ENCODE peak calls at places on chromosomes 4 and X, in seven cellular contexts. One of them, this sample, is unnamed.

GRCh38 chr4:56026596-56026995 is 77.9 kb downstream of the CEP135 start:
- DNase-seq in colonic mucosa: no peak
- DNase-seq in dorsolateral prefrontal cortex: no peak
- DNase-seq in fibroblast of the aortic adventitia: peak
- DNase-seq in small intestine: no peak
- DNase-seq in kidney epithelial cell: peak
- DNase-seq in cardiac muscle cell: no peak
- DNase-seq in this sample: no peak

GRCh38 chr4:174631901-174632758 is 109.8 kb upstream of the HPGD start:
- DNase-seq in colonic mucosa: no peak
- DNase-seq in dorsolateral prefrontal cortex: no peak
- DNase-seq in fibroblast of the aortic adventitia: peak
- DNase-seq in small intestine: peak
- DNase-seq in kidney epithelial cell: no peak
- DNase-seq in cardiac muscle cell: peak
- DNase-seq in this sample: peak

GRCh38 chr4:119099227-119099910 is 36.3 kb upstream of the MYOZ2 start:
- DNase-seq in colonic mucosa: no peak
- DNase-seq in dorsolateral prefrontal cortex: no peak
- DNase-seq in fibroblast of the aortic adventitia: peak
- DNase-seq in small intestine: no peak
- DNase-seq in kidney epithelial cell: no peak
- DNase-seq in cardiac muscle cell: peak
- DNase-seq in this sample: no peak

GRCh38 chr4:5707366-5708133 is 809 bp downstream of the EVC2 start:
- DNase-seq in colonic mucosa: no peak
- DNase-seq in dorsolateral prefrontal cortex: no peak
- DNase-seq in fibroblast of the aortic adventitia: no peak
- DNase-seq in small intestine: no peak
- DNase-seq in kidney epithelial cell: no peak
- DNase-seq in cardiac muscle cell: no peak
- DNase-seq in this sample: no peak

GRCh38 chrX:29561417-29561816 is 653.9 kb upstream of the MAGEB2 start:
- DNase-seq in colonic mucosa: no peak
- DNase-seq in dorsolateral prefrontal cortex: no peak
- DNase-seq in fibroblast of the aortic adventitia: peak
- DNase-seq in small intestine: no peak
- DNase-seq in kidney epithelial cell: no peak
- DNase-seq in cardiac muscle cell: peak
- DNase-seq in this sample: no peak

GRCh38 chr4:61462451-61463326 is 262.6 kb downstream of the ADGRL3 start:
- DNase-seq in colonic mucosa: no peak
- DNase-seq in dorsolateral prefrontal cortex: no peak
- DNase-seq in fibroblast of the aortic adventitia: peak
- DNase-seq in small intestine: no peak
- DNase-seq in kidney epithelial cell: peak
- DNase-seq in cardiac muscle cell: peak
- DNase-seq in this sample: no peak

GRCh38 chr4:65983062-65983461 is 312.8 kb upstream of the EPHA5 start:
- DNase-seq in colonic mucosa: no peak
- DNase-seq in dorsolateral prefrontal cortex: no peak
- DNase-seq in fibroblast of the aortic adventitia: peak
- DNase-seq in small intestine: no peak
- DNase-seq in kidney epithelial cell: no peak
- DNase-seq in cardiac muscle cell: peak
- DNase-seq in this sample: no peak

GRCh38 chrX:112058766-112059165 is 23.8 kb downstream of the TRPC5 start:
- DNase-seq in colonic mucosa: no peak
- DNase-seq in dorsolateral prefrontal cortex: no peak
- DNase-seq in fibroblast of the aortic adventitia: no peak
- DNase-seq in small intestine: no peak
- DNase-seq in kidney epithelial cell: no peak
- DNase-seq in cardiac muscle cell: no peak
- DNase-seq in this sample: no peak

GRCh38 chrX:332916-333610 is 14.5 kb upstream of the GTPBP6 start:
- DNase-seq in colonic mucosa: no peak
- DNase-seq in dorsolateral prefrontal cortex: no peak
- DNase-seq in fibroblast of the aortic adventitia: no peak
- DNase-seq in small intestine: no peak
- DNase-seq in kidney epithelial cell: no peak
- DNase-seq in cardiac muscle cell: no peak
- DNase-seq in this sample: no peak

GRCh38 chr4:42371306-42372063 is 25.8 kb upstream of the SHISA3 start:
- DNase-seq in colonic mucosa: no peak
- DNase-seq in dorsolateral prefrontal cortex: no peak
- DNase-seq in fibroblast of the aortic adventitia: peak
- DNase-seq in small intestine: peak
- DNase-seq in kidney epithelial cell: peak
- DNase-seq in cardiac muscle cell: peak
- DNase-seq in this sample: peak

GRCh38 chr4:55318135-55318534 is 27.9 kb upstream of the SRD5A3 start:
- DNase-seq in colonic mucosa: no peak
- DNase-seq in dorsolateral prefrontal cortex: no peak
- DNase-seq in fibroblast of the aortic adventitia: peak
- DNase-seq in small intestine: no peak
- DNase-seq in kidney epithelial cell: no peak
- DNase-seq in cardiac muscle cell: peak
- DNase-seq in this sample: no peak

GRCh38 chr4:120155287-120155686 is 88.6 kb upstream of the MAD2L1 start:
- DNase-seq in colonic mucosa: no peak
- DNase-seq in dorsolateral prefrontal cortex: no peak
- DNase-seq in fibroblast of the aortic adventitia: no peak
- DNase-seq in small intestine: no peak
- DNase-seq in kidney epithelial cell: no peak
- DNase-seq in cardiac muscle cell: no peak
- DNase-seq in this sample: no peak

GRCh38 chr4:185396724-185397402 is at the start of gene ANKRD37:
- DNase-seq in colonic mucosa: peak
- DNase-seq in dorsolateral prefrontal cortex: peak
- DNase-seq in fibroblast of the aortic adventitia: peak
- DNase-seq in small intestine: peak
- DNase-seq in kidney epithelial cell: peak
- DNase-seq in cardiac muscle cell: peak
- DNase-seq in this sample: no peak

GRCh38 chrX:133813991-133814390 is 171.4 kb downstream of the GPC3 start:
- DNase-seq in colonic mucosa: no peak
- DNase-seq in dorsolateral prefrontal cortex: no peak
- DNase-seq in fibroblast of the aortic adventitia: no peak
- DNase-seq in small intestine: no peak
- DNase-seq in kidney epithelial cell: no peak
- DNase-seq in cardiac muscle cell: no peak
- DNase-seq in this sample: no peak

GRCh38 chrX:40201486-40201885 is 103.7 kb upstream of the BCOR start:
- DNase-seq in colonic mucosa: no peak
- DNase-seq in dorsolateral prefrontal cortex: no peak
- DNase-seq in fibroblast of the aortic adventitia: no peak
- DNase-seq in small intestine: no peak
- DNase-seq in kidney epithelial cell: no peak
- DNase-seq in cardiac muscle cell: no peak
- DNase-seq in this sample: no peak

GRCh38 chr4:17781831-17782287 is 438 bp upstream of the FAM184B start:
- DNase-seq in colonic mucosa: no peak
- DNase-seq in dorsolateral prefrontal cortex: peak
- DNase-seq in fibroblast of the aortic adventitia: no peak
- DNase-seq in small intestine: no peak
- DNase-seq in kidney epithelial cell: no peak
- DNase-seq in cardiac muscle cell: no peak
- DNase-seq in this sample: no peak

GRCh38 chr4:165766018-165766417 is 107.0 kb upstream of the TLL1 start:
- DNase-seq in colonic mucosa: no peak
- DNase-seq in dorsolateral prefrontal cortex: no peak
- DNase-seq in fibroblast of the aortic adventitia: no peak
- DNase-seq in small intestine: no peak
- DNase-seq in kidney epithelial cell: no peak
- DNase-seq in cardiac muscle cell: peak
- DNase-seq in this sample: no peak

GRCh38 chr4:15501941-15502340 is 32.3 kb downstream of the CC2D2A start:
- DNase-seq in colonic mucosa: no peak
- DNase-seq in dorsolateral prefrontal cortex: no peak
- DNase-seq in fibroblast of the aortic adventitia: no peak
- DNase-seq in small intestine: no peak
- DNase-seq in kidney epithelial cell: no peak
- DNase-seq in cardiac muscle cell: no peak
- DNase-seq in this sample: no peak

GRCh38 chr4:87058272-87059073 is 123.7 kb downstream of the AFF1 start:
- DNase-seq in colonic mucosa: no peak
- DNase-seq in dorsolateral prefrontal cortex: peak
- DNase-seq in fibroblast of the aortic adventitia: no peak
- DNase-seq in small intestine: no peak
- DNase-seq in kidney epithelial cell: no peak
- DNase-seq in cardiac muscle cell: no peak
- DNase-seq in this sample: no peak

DNA sequence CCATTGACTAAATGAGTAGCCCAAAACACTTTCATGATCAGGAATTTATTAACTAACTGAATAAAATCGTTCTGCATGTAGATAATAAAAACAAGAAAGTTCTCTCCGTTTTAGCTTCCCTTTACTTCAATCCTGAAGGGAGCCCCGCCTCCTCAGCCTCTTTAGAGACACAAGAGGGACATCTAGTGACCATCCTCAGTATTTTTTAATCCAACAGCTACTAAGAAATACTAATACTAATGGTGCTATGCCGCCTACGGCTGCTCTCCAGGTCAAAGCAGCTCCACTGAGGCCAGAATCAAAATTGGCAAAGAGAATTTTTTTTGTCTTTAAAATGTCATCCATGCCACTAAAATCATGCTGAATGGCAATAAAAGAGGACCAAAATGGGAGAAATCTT is 3.2 kb upstream of the PCDH19 start:
- DNase-seq in colonic mucosa: peak
- DNase-seq in dorsolateral prefrontal cortex: no peak
- DNase-seq in fibroblast of the aortic adventitia: peak
- DNase-seq in small intestine: peak
- DNase-seq in kidney epithelial cell: no peak
- DNase-seq in cardiac muscle cell: peak
- DNase-seq in this sample: peak
- H3K4me3 ChIP-seq in colonic mucosa: no peak
- H3K4me3 ChIP-seq in dorsolateral prefrontal cortex: no peak
- H3K4me3 ChIP-seq in fibroblast of the aortic adventitia: no peak
- H3K4me3 ChIP-seq in small intestine: no peak
- H3K4me3 ChIP-seq in kidney epithelial cell: no peak
- H3K4me3 ChIP-seq in cardiac muscle cell: no peak
- H3K4me3 ChIP-seq in this sample: peak

DNA sequence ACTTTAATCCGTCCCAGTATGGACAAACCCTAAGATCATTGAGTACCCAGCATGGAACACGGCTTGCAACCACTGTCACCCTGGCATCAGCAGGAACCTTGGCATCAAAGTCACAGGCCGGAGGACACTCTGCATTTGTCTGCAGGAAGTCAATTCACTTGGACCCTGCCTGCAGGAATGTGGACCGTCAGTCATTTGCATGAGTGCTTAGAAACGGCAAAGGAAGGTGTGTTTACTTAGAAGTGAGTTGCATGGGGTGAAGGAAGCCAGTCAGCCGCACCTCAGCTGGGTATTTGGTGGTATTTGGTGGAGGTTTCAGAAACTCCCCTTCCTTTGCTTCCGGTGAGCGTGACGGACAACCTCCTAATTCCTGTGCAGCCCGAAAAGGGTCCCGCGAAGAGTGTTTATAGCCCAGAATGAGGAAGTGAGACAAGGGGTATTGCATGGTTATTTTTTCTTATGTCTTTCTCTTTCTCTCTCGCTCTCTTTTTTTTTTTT is 15.5 kb downstream of the P2RY8 start:
- DNase-seq in colonic mucosa: no peak
- DNase-seq in dorsolateral prefrontal cortex: no peak
- DNase-seq in fibroblast of the aortic adventitia: no peak
- DNase-seq in small intestine: no peak
- DNase-seq in kidney epithelial cell: no peak
- DNase-seq in cardiac muscle cell: no peak
- DNase-seq in this sample: no peak
- H3K4me3 ChIP-seq in colonic mucosa: no peak
- H3K4me3 ChIP-seq in dorsolateral prefrontal cortex: no peak
- H3K4me3 ChIP-seq in fibroblast of the aortic adventitia: no peak
- H3K4me3 ChIP-seq in small intestine: no peak
- H3K4me3 ChIP-seq in kidney epithelial cell: no peak
- H3K4me3 ChIP-seq in cardiac muscle cell: no peak
- H3K4me3 ChIP-seq in this sample: no peak

GRCh38 chrX:25016361-25016671 is 551 bp upstream of the ARX start:
- DNase-seq in colonic mucosa: no peak
- DNase-seq in dorsolateral prefrontal cortex: no peak
- DNase-seq in fibroblast of the aortic adventitia: no peak
- DNase-seq in small intestine: no peak
- DNase-seq in kidney epithelial cell: no peak
- DNase-seq in cardiac muscle cell: no peak
- DNase-seq in this sample: no peak

GRCh38 chrX:25016938-25017598 is 1.3 kb upstream of the ARX start:
- DNase-seq in colonic mucosa: no peak
- DNase-seq in dorsolateral prefrontal cortex: no peak
- DNase-seq in fibroblast of the aortic adventitia: no peak
- DNase-seq in small intestine: no peak
- DNase-seq in kidney epithelial cell: no peak
- DNase-seq in cardiac muscle cell: no peak
- DNase-seq in this sample: no peak

GRCh38 chrX:25018682-25019081 is 2.9 kb upstream of the ARX start:
- DNase-seq in colonic mucosa: no peak
- DNase-seq in dorsolateral prefrontal cortex: no peak
- DNase-seq in fibroblast of the aortic adventitia: no peak
- DNase-seq in small intestine: no peak
- DNase-seq in kidney epithelial cell: no peak
- DNase-seq in cardiac muscle cell: no peak
- DNase-seq in this sample: no peak

GRCh38 chrX:25015486-25016360 is at the start of gene ARX:
- DNase-seq in colonic mucosa: peak
- DNase-seq in dorsolateral prefrontal cortex: peak
- DNase-seq in fibroblast of the aortic adventitia: peak
- DNase-seq in small intestine: peak
- DNase-seq in kidney epithelial cell: no peak
- DNase-seq in cardiac muscle cell: peak
- DNase-seq in this sample: no peak

DNA sequence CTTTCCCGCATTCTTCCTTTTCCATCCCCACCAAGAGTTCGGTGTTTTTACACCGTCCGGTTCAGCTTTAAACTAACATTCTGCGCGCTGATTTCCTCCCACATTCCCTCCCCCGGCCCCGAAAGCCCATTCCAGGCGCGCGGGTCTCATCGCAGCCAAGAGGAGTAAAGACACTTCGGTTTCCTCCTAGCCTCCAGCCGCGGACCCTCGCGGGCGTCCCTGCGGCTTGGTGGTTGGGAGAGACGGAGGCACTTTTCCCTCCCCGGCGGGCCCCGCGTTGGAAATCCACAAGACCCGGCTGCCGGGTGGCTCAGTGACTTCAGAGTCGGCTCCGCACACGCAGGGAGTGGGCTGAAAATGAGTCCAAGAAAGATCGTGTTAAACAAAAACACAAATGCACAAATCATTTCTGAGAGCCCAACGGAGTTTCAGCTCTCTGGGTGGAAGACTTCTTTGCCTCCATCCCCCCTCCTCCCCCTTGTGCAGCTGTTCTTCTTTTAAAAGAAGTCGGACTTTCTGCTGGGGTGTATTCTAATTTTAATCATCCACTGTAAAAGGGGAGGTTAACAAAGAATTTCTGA is 2.0 kb upstream of the ARX start:
- DNase-seq in colonic mucosa: no peak
- DNase-seq in dorsolateral prefrontal cortex: no peak
- DNase-seq in fibroblast of the aortic adventitia: no peak
- DNase-seq in small intestine: no peak
- DNase-seq in kidney epithelial cell: no peak
- DNase-seq in cardiac muscle cell: no peak
- DNase-seq in this sample: no peak
- H3K4me3 ChIP-seq in colonic mucosa: no peak
- H3K4me3 ChIP-seq in dorsolateral prefrontal cortex: peak
- H3K4me3 ChIP-seq in fibroblast of the aortic adventitia: no peak
- H3K4me3 ChIP-seq in small intestine: no peak
- H3K4me3 ChIP-seq in kidney epithelial cell: no peak
- H3K4me3 ChIP-seq in cardiac muscle cell: no peak
- H3K4me3 ChIP-seq in this sample: peak

GRCh38 chr4:105305019-105305836 is 158.6 kb downstream of the TET2 start:
- DNase-seq in colonic mucosa: no peak
- DNase-seq in dorsolateral prefrontal cortex: no peak
- DNase-seq in fibroblast of the aortic adventitia: no peak
- DNase-seq in small intestine: no peak
- DNase-seq in kidney epithelial cell: no peak
- DNase-seq in cardiac muscle cell: no peak
- DNase-seq in this sample: no peak
- H3K4me3 ChIP-seq in colonic mucosa: no peak
- H3K4me3 ChIP-seq in dorsolateral prefrontal cortex: no peak
- H3K4me3 ChIP-seq in fibroblast of the aortic adventitia: no peak
- H3K4me3 ChIP-seq in small intestine: no peak
- H3K4me3 ChIP-seq in kidney epithelial cell: no peak
- H3K4me3 ChIP-seq in cardiac muscle cell: no peak
- H3K4me3 ChIP-seq in this sample: no peak